ENCODE peak calls at places on chromosomes 3 and 15, in five cellular contexts. One of them, this sample, is unnamed.

GRCh38 chr15:67134577-67135492 is 69.4 kb downstream of the SMAD3 start:
- DNase-seq in COR-L47: no peak
- DNase-seq in mucosa of gallbladder: no peak
- DNase-seq in hippocampal formation: no peak
- DNase-seq in RWPE1: no peak
- DNase-seq in this sample: no peak

GRCh38 chr15:51030649-51031316 is 63.9 kb downstream of the TNFAIP8L3 start:
- DNase-seq in hippocampal formation: no peak
- DNase-seq in COR-L47: no peak
- DNase-seq in RWPE1: no peak
- DNase-seq in mucosa of gallbladder: peak
- DNase-seq in this sample: no peak

GRCh38 chr3:125512135-125512920 is 7.7 kb downstream of the SNX4 start:
- DNase-seq in mucosa of gallbladder: no peak
- DNase-seq in hippocampal formation: no peak
- DNase-seq in RWPE1: peak
- DNase-seq in COR-L47: peak
- DNase-seq in this sample: no peak

GRCh38 chr15:92817339-92817886 is 82.7 kb upstream of the CHD2 start:
- DNase-seq in COR-L47: no peak
- DNase-seq in hippocampal formation: no peak
- DNase-seq in RWPE1: no peak
- DNase-seq in mucosa of gallbladder: no peak
- DNase-seq in this sample: no peak

GRCh38 chr15:85164841-85165466 is 183.3 kb downstream of the PDE8A start:
- DNase-seq in COR-L47: no peak
- DNase-seq in mucosa of gallbladder: no peak
- DNase-seq in RWPE1: no peak
- DNase-seq in hippocampal formation: no peak
- DNase-seq in this sample: no peak

GRCh38 chr3:198081421-198081844 is 121.4 kb downstream of the LMLN start:
- DNase-seq in RWPE1: no peak
- DNase-seq in hippocampal formation: no peak
- DNase-seq in mucosa of gallbladder: no peak
- DNase-seq in COR-L47: no peak
- DNase-seq in this sample: no peak

GRCh38 chr3:42707620-42708355 is 5.2 kb upstream of the HHATL start:
- DNase-seq in mucosa of gallbladder: no peak
- DNase-seq in RWPE1: no peak
- DNase-seq in hippocampal formation: no peak
- DNase-seq in COR-L47: no peak
- DNase-seq in this sample: no peak

GRCh38 chr3:77815467-77815866 is 775.6 kb downstream of the ROBO2 start:
- DNase-seq in COR-L47: no peak
- DNase-seq in hippocampal formation: no peak
- DNase-seq in RWPE1: no peak
- DNase-seq in mucosa of gallbladder: no peak
- DNase-seq in this sample: no peak

GRCh38 chr3:110293660-110294059 is 778.0 kb upstream of the NECTIN3 start:
- DNase-seq in RWPE1: no peak
- DNase-seq in mucosa of gallbladder: no peak
- DNase-seq in hippocampal formation: no peak
- DNase-seq in COR-L47: no peak
- DNase-seq in this sample: no peak

GRCh38 chr3:38834110-38834509 is 18.1 kb upstream of the SCN10A start:
- DNase-seq in hippocampal formation: no peak
- DNase-seq in COR-L47: peak
- DNase-seq in RWPE1: peak
- DNase-seq in mucosa of gallbladder: peak
- DNase-seq in this sample: no peak

GRCh38 chr3:172096881-172097420 is 57.6 kb downstream of the FNDC3B start:
- DNase-seq in mucosa of gallbladder: no peak
- DNase-seq in COR-L47: no peak
- DNase-seq in RWPE1: peak
- DNase-seq in hippocampal formation: no peak
- DNase-seq in this sample: no peak

GRCh38 chr15:77035999-77036471 is 34.9 kb downstream of the TSPAN3 start:
- DNase-seq in mucosa of gallbladder: peak
- DNase-seq in COR-L47: no peak
- DNase-seq in RWPE1: no peak
- DNase-seq in hippocampal formation: no peak
- DNase-seq in this sample: no peak

GRCh38 chr3:123271466-123272159 is 69.9 kb downstream of the SEC22A start:
- DNase-seq in hippocampal formation: no peak
- DNase-seq in mucosa of gallbladder: no peak
- DNase-seq in RWPE1: no peak
- DNase-seq in COR-L47: no peak
- DNase-seq in this sample: no peak

GRCh38 chr3:36075491-36075890 is 304.8 kb upstream of the STAC start:
- DNase-seq in RWPE1: no peak
- DNase-seq in mucosa of gallbladder: no peak
- DNase-seq in COR-L47: no peak
- DNase-seq in hippocampal formation: no peak
- DNase-seq in this sample: no peak

GRCh38 chr15:70029297-70029701 is 68.4 kb downstream of the TLE3 start:
- DNase-seq in hippocampal formation: no peak
- DNase-seq in RWPE1: no peak
- DNase-seq in COR-L47: no peak
- DNase-seq in mucosa of gallbladder: no peak
- DNase-seq in this sample: no peak

GRCh38 chr3:196115678-196116083 is 33.8 kb upstream of the TFRC start:
- DNase-seq in COR-L47: no peak
- DNase-seq in mucosa of gallbladder: no peak
- DNase-seq in RWPE1: no peak
- DNase-seq in hippocampal formation: no peak
- DNase-seq in this sample: no peak

GRCh38 chr3:41598804-41599481 is 363.0 kb downstream of the ULK4 start:
- DNase-seq in COR-L47: no peak
- DNase-seq in RWPE1: no peak
- DNase-seq in mucosa of gallbladder: no peak
- DNase-seq in hippocampal formation: no peak
- DNase-seq in this sample: no peak

GRCh38 chr15:76588811-76589747 is 252.5 kb downstream of the ISL2 start:
- DNase-seq in mucosa of gallbladder: no peak
- DNase-seq in RWPE1: peak
- DNase-seq in COR-L47: no peak
- DNase-seq in hippocampal formation: no peak
- DNase-seq in this sample: no peak